ENCODE peak calls at places on chromosomes 1 and 21, in five cellular contexts. W, N, Q, M and Y are unnamed samples.

GRCh38 chr21:41886331-41886730 is 7.2 kb upstream of the PRDM15 start:
- DNase-seq in Q (no peak), W (no peak), N (no peak), M (no peak), Y (no peak)

GRCh38 chr1:19647643-19648042 is 3.5 kb downstream of the NBL1 start:
- DNase-seq in Q (no peak), W (no peak), M (no peak), N (no peak), Y (no peak)

GRCh38 chr1:165235777-165236285 is 120.7 kb downstream of the LMX1A start:
- DNase-seq in N (no peak), Q (no peak), M (no peak), W (no peak), Y (no peak)

GRCh38 chr1:232511172-232511571 is 118.8 kb downstream of the SIPA1L2 start:
- DNase-seq in W (no peak), M (no peak), Q (no peak), N (no peak), Y (peak)

GRCh38 chr1:34060901-34061415 is 104.1 kb downstream of the CSMD2 start:
- DNase-seq in W (no peak), Q (no peak), M (no peak), N (no peak), Y (no peak)

GRCh38 chr1:237482777-237483176 is 407.9 kb downstream of the ZP4 start:
- DNase-seq in Q (no peak), N (no peak), M (no peak), W (no peak), Y (no peak)

GRCh38 chr1:201495447-201496295 is 11.3 kb downstream of the CSRP1 start:
- DNase-seq in W (no peak), M (no peak), Q (no peak), N (no peak), Y (peak)

GRCh38 chr1:181985981-181986906 is 75.3 kb downstream of the ZNF648 start:
- DNase-seq in W (no peak), N (no peak), M (no peak), Q (no peak), Y (no peak)

GRCh38 chr21:21003701-21004100 is 5.5 kb downstream of the NCAM2 start:
- DNase-seq in W (peak), N (no peak), Q (no peak), M (peak), Y (peak)

GRCh38 chr1:159188375-159188788 is 16.3 kb upstream of the ACKR1 start:
- DNase-seq in Q (no peak), W (peak), N (no peak), M (no peak), Y (peak)

GRCh38 chr1:170355267-170355801 is 176.6 kb upstream of the GORAB start:
- DNase-seq in W (no peak), N (no peak), Q (no peak), M (no peak), Y (no peak)

GRCh38 chr1:212690816-212691403 is 8.7 kb downstream of the BATF3 start:
- DNase-seq in Q (no peak), W (no peak), N (no peak), M (no peak), Y (no peak)

GRCh38 chr1:32447469-32448185 is 17.2 kb upstream of the ZBTB8B start:
- DNase-seq in W (no peak), Q (no peak), N (no peak), M (no peak), Y (peak)

GRCh38 chr1:182054698-182055326 is 6.7 kb downstream of the ZNF648 start:
- DNase-seq in W (peak), N (no peak), Q (peak), M (peak), Y (no peak)

GRCh38 chr1:165298081-165298820 is 58.3 kb downstream of the LMX1A start:
- DNase-seq in M (no peak), W (no peak), Q (no peak), N (no peak), Y (no peak)

GRCh38 chr1:247924868-247925267 is at the start of gene OR2AJ1:
- DNase-seq in W (no peak), M (no peak), Q (no peak), N (no peak), Y (no peak)

GRCh38 chr1:163983097-163983496 is 575.9 kb upstream of the PBX1 start:
- DNase-seq in W (no peak), Q (no peak), N (no peak), M (no peak), Y (no peak)

GRCh38 chr1:175918364-175918801 is 175.0 kb upstream of the TNR start:
- DNase-seq in N (no peak), W (no peak), Q (no peak), M (no peak), Y (no peak)

GRCh38 chr1:113388621-113389355 is 1.5 kb upstream of the MAGI3 start:
- DNase-seq in N (no peak), M (no peak), W (peak), Q (no peak), Y (no peak)

GRCh38 chr1:162412002-162412401 is at the start of gene SH2D1B:
- DNase-seq in N (no peak), W (no peak), Q (no peak), M (no peak), Y (no peak)

GRCh38 chr1:84433253-84434080 is 35.2 kb downstream of the DNASE2B start:
- DNase-seq in W (peak), M (peak), Q (peak), N (peak), Y (peak)

GRCh38 chr1:29752141-29752540 is 515.8 kb downstream of the PTPRU start:
- DNase-seq in Q (no peak), N (no peak), M (no peak), W (no peak), Y (no peak)

GRCh38 chr1:219926363-219926998 is 1.9 kb downstream of the SLC30A10 start:
- DNase-seq in Q (no peak), M (no peak), N (no peak), W (no peak), Y (no peak)

GRCh38 chr1:23185381-23185780 is 16.7 kb upstream of the LUZP1 start:
- DNase-seq in N (no peak), Q (no peak), W (no peak), M (no peak), Y (no peak)

GRCh38 chr1:21553116-21553926 is 44.1 kb downstream of the ALPL start:
- DNase-seq in Q (no peak), M (no peak), W (peak), N (no peak), Y (peak)

GRCh38 chr1:7989762-7990428 is 28.4 kb downstream of the PARK7 start:
- DNase-seq in Q (no peak), W (no peak), N (no peak), M (no peak), Y (no peak)